ENCODE peak calls at places on chromosomes 11 and 22, in seven cellular contexts. G, A, N, Q, H, L and B are unnamed samples.
A peak's percentile ranks its signal among the peaks of the same experiment; 100 is the strongest.

GRCh38 chr11:121794671-121795070 is 321.3 kb downstream of the BLID start:
- DNase-seq in Q (no peak), N (no peak), H (no peak), L (peak; percentile 27), G (no peak), A (no peak), B (no peak)

GRCh38 chr11:117438371-117439000 is 110.8 kb downstream of the CEP164 start:
- DNase-seq in H (no peak), A (no peak), G (no peak), N (no peak), Q (no peak), L (no peak), B (no peak)

GRCh38 chr11:108025387-108026080 is 16.8 kb downstream of the CUL5 start:
- DNase-seq in N (no peak), G (peak; percentile 55), L (no peak), Q (no peak), A (no peak), H (no peak), B (no peak)

GRCh38 chr22:38741576-38741975 is 14.2 kb downstream of the SUN2 start:
- DNase-seq in G (no peak), H (no peak), N (no peak), L (no peak), Q (no peak), A (no peak), B (no peak)

GRCh38 chr11:9081153-9081552 is 10.2 kb downstream of the SCUBE2 start:
- DNase-seq in H (no peak), G (no peak), A (no peak), Q (no peak), L (no peak), N (no peak), B (no peak)

GRCh38 chr22:29625090-29625825 is 21.8 kb downstream of the NF2 start:
- DNase-seq in N (peak; percentile 55), H (peak; percentile 62), A (peak; percentile 55), L (no peak), Q (no peak), G (peak; percentile 47), B (peak; percentile 22)

GRCh38 chr22:43537019-43537585 is 125.3 kb downstream of the MPPED1 start:
- DNase-seq in Q (no peak), L (no peak), G (no peak), H (no peak), A (no peak), N (no peak), B (no peak)

GRCh38 chr22:44530569-44530968 is 32.5 kb upstream of the RTL6 start:
- DNase-seq in G (no peak), H (no peak), N (no peak), Q (no peak), A (no peak), L (no peak), B (no peak)

GRCh38 chr11:74325649-74326645 is 14.5 kb upstream of the P4HA3 start:
- DNase-seq in Q (no peak), A (peak; percentile 69), G (no peak), H (no peak), L (no peak), N (peak; percentile 76), B (no peak)

GRCh38 chr11:96614846-96615245 is 225.0 kb downstream of the JRKL start:
- DNase-seq in L (no peak), N (no peak), A (no peak), H (peak; percentile 25), Q (no peak), G (no peak), B (no peak)

GRCh38 chr11:96614101-96614500 is 224.3 kb downstream of the JRKL start:
- DNase-seq in G (no peak), A (no peak), L (no peak), N (no peak), Q (no peak), H (no peak), B (no peak)
- TF ChIP-seq CTCF in G (no peak), A (no peak), L (no peak), N (no peak), Q (no peak), H (no peak), B (no peak)

DNA sequence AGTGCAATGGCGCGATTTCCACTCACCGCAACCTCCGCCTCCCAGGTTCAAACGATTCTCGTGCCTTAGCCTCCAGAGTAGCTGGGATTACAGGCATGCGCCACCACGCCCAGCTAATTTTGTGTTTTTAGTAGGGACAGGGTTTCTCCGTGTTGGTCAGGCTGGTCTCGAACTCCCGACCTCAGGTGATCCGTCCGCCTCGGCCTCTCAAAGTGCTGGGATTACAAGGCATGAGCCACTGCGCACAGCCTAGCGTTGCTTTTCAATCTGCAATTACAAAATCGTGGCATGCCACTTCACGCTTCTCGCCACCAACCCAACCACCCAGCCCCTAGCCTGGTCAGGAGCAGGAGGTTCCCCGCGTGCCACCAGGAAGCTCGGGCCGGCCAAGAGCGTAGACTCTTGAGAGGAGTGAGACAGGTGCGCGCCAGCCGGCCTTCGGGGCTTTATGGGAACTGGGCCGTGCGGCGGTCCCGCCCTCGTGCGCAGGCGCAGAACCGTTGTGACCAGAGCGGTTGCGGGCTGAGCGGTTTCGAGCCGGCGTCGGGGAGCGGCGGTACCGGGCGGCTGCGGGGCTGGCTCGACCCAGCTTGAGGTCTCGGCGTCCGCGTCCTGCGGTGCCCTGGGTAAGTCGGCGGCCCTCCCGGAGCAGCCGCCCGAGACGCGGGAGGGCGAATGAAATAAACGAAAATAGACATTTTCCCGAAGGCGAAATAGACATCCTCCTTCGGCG is at the start of gene ASRGL1:
- DNase-seq in N (peak; percentile 83), A (peak; percentile 75), G (peak; percentile 85), L (peak; percentile 93), H (peak; percentile 91), Q (peak; percentile 57), B (peak; percentile 58)
- TF ChIP-seq CTCF in N (no peak), A (no peak), G (no peak), L (no peak), H (no peak), Q (no peak), B (no peak)

GRCh38 chr22:50613291-50613981 is 12.8 kb downstream of the MAPK8IP2 start:
- DNase-seq in L (peak; percentile 74), G (no peak), H (no peak), A (no peak), N (peak; percentile 54), Q (no peak), B (no peak)
- TF ChIP-seq CTCF in L (peak; percentile 29), G (no peak), H (no peak), A (no peak), N (no peak), Q (no peak), B (no peak)

GRCh38 chr22:46767249-46767985 is 5.0 kb downstream of the TBC1D22A start:
- DNase-seq in L (no peak), N (no peak), Q (no peak), A (no peak), H (no peak), G (no peak), B (no peak)
- TF ChIP-seq CTCF in L (no peak), N (no peak), Q (no peak), A (no peak), H (no peak), G (no peak), B (no peak)

DNA sequence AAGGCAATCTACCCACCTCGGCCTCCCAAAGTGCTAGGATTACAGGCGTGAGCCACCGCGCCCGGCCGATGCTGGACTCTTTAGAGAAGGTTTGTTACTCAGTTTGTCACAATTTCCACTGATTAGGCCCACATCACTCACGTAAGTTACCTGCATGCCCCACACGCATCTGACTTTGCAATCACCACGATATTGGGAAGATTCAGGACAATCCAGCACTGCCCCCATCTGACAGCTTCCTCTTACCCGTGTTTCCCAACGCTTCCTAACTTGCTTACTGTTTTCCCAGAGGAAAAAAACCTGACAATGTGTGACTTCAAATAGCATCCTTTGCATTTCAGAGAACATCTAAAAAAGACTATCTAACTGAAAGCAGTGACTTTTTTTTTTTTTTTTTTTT is 21.8 kb upstream of the EIF3M start:
- DNase-seq in H (no peak), L (no peak), A (no peak), Q (no peak), G (no peak), N (no peak), B (no peak)
- TF ChIP-seq CTCF in H (peak; percentile 8), L (peak; percentile 34), A (no peak), Q (no peak), G (no peak), N (no peak), B (no peak)

GRCh38 chr11:67644472-67645418 is 5.2 kb upstream of the TBX10 start:
- DNase-seq in G (peak; percentile 49), L (peak; percentile 47), H (no peak), Q (no peak), A (no peak), N (no peak), B (no peak)

GRCh38 chr11:67648140-67648795 is 2.3 kb downstream of the ACY3 start:
- DNase-seq in G (peak; percentile 79), Q (peak; percentile 21), N (no peak), A (no peak), L (peak; percentile 82), H (peak; percentile 77), B (no peak)

GRCh38 chr11:67647471-67647870 is 3.1 kb downstream of the ACY3 start:
- DNase-seq in H (no peak), G (no peak), Q (no peak), N (no peak), L (no peak), A (no peak), B (no peak)

GRCh38 chr11:67645521-67646457 is 4.7 kb downstream of the ACY3 start:
- DNase-seq in L (peak; percentile 65), G (peak; percentile 32), Q (no peak), N (no peak), A (no peak), H (no peak), B (no peak)

GRCh38 chr11:67646535-67647336 is 3.8 kb downstream of the ACY3 start:
- DNase-seq in A (no peak), N (no peak), Q (no peak), L (peak; percentile 23), H (no peak), G (peak; percentile 61), B (no peak)
- TF ChIP-seq CTCF in A (no peak), N (no peak), Q (no peak), L (no peak), H (no peak), G (no peak), B (no peak)